ENCODE peak calls at places on chromosome 1, in five cellular contexts. S is GM12878, R is MM.1S, O is colonic mucosa, W is PC-3. I is an unnamed sample.

GRCh38 chr1:221159608-221160007 is 280.4 kb downstream of the HLX start:
- DNase-seq in S (no peak), W (no peak), R (no peak), O (no peak), I (no peak)

GRCh38 chr1:182166750-182167149 is 105.2 kb upstream of the ZNF648 start:
- DNase-seq in O (no peak), W (no peak), S (no peak), R (no peak), I (no peak)

GRCh38 chr1:110086959-110087358 is 16.5 kb upstream of the ALX3 start:
- DNase-seq in W (no peak), S (no peak), O (no peak), R (no peak), I (no peak)

GRCh38 chr1:234672349-234673135 is 62.6 kb upstream of the IRF2BP2 start:
- DNase-seq in O (no peak), S (no peak), W (no peak), R (no peak), I (no peak)

GRCh38 chr1:116908821-116909510 is 750 bp upstream of the PTGFRN start:
- DNase-seq in S (no peak), O (no peak), R (no peak), W (no peak), I (no peak)

GRCh38 chr1:43256675-43257570 is 12.9 kb upstream of the TMEM125 start:
- DNase-seq in S (no peak), W (no peak), O (peak; percentile 86), R (no peak), I (no peak)

GRCh38 chr1:23896491-23896890 is 16.7 kb downstream of the CNR2 start:
- DNase-seq in O (no peak), R (no peak), W (no peak), S (no peak), I (peak; percentile 52)

GRCh38 chr1:15433471-15433870 is 4.8 kb upstream of the CTRC start:
- DNase-seq in O (no peak), W (no peak), S (no peak), R (no peak), I (no peak)

GRCh38 chr1:44029911-44030605 is 1.2 kb downstream of the SLC6A9 start:
- DNase-seq in S (peak; percentile 45), O (peak; percentile 96), W (peak; percentile 92), R (peak; percentile 95), I (peak; percentile 89)

DNA sequence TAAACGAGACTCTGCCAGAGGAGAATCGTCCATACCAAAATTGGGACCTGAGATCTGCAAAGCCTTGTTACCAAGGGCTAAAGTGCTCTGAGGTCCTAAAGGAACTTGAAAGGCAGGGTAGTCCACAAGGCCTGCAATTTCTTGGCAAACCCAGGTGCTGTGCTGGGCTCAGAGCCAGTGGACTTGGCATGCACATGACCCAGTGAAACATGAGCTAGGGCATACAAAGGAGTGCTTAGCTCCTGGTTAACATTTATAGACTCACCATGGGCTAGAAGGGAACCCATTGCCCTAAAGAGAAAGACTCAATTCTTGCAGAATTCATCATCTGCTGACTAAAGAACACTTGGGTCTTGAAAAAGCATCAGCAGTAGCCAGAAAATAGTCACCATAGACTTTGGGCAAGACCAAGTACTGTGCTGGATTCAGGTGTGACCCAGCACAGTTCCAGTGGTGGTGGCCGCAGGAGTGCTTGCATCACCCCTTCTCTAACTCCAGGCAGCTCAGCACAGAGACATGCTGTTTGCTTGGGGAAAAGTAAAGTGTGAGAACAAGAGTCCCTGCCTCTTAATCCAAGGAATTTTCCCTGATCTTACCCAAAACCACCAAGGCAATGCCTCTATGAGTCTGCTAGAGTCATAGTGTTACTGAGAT is 1069.4 kb upstream of the ADGRL2 start:
- DNase-seq in O (no peak), R (no peak), W (peak; percentile 61), S (no peak), I (no peak)
- H3K9me3 ChIP-seq in O (no peaks in the 10 kb centered on the region), R (no peaks in the 10 kb centered on the region), W (no peaks in the 10 kb centered on the region), S (no peaks in the 10 kb centered on the region), I (no peaks in the 10 kb centered on the region)

DNA sequence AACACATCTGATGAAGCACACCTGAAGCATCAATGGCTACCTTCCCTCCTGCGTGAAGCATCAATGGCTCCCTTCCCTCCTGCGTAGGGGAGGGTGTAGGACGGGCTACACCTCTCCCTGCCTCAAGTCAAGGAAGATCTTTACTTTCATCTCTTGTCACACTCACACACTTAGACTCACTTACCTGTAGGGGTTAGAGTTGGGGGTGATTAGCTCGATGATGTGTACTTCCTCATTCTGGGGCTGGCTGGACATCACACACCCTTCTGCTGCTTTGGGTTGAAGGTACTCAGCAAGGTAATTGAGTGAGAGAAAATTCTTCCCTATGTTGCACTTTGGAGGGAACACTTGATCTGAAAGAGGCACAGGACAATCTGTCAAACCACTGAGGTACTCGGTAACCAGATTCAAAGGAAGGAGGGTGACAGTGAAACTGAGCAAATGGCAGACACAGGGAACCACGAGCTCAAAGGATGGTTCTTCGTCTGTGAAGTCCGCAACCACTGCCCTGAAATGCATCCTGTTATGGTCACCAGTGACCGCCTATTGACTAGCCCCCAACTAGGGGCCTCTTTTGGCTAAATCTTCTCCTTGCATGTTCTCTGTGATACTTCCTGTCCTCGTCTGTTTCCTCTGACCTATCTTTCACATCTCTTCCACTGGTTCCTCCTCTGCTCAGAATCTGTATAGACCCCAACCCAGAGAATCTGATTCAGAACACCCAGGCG is 156.2 kb downstream of the TGFBR3 start:
- DNase-seq in R (no peak), O (no peak), W (no peak), S (no peak), I (no peak)
- H3K27ac ChIP-seq in R (no peak overlapping the region), O (no peak overlapping the region), W (no peak overlapping the region), S (no peak overlapping the region), I (no peak overlapping the region)

GRCh38 chr1:92485374-92486250 is 1.1 kb downstream of the GFI1 start:
- DNase-seq in W (no peak), S (no peak), O (peak; percentile 70), R (peak; percentile 96), I (peak; percentile 93)

GRCh38 chr1:92483442-92484170 is 3.1 kb downstream of the GFI1 start:
- DNase-seq in W (peak; percentile 23), R (peak; percentile 78), S (no peak), O (peak; percentile 50), I (peak; percentile 91)

GRCh38 chr1:92482665-92483441 is 3.9 kb downstream of the GFI1 start:
- DNase-seq in W (no peak), S (no peak), R (peak; percentile 49), O (peak; percentile 27), I (peak; percentile 62)

GRCh38 chr1:92484472-92485373 is 2.0 kb downstream of the GFI1 start:
- DNase-seq in R (peak; percentile 77), S (no peak), O (peak; percentile 47), W (peak; percentile 22), I (peak; percentile 90)

DNA sequence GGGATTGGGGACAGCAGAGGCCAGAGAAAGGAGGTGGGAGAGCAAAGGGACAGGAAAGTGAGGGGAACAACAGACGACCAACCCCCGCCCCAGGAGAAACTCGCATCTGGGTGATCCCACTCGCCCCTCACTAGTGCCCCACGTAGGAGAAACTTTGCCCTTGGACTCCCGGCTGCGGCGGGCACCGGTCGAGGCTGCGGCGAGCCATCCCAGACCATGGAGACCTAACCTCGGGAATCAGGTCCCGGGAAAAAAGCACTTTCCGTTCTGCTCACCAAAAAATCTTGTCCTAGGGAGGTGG is 2.6 kb downstream of the GFI1 start:
- DNase-seq in W (no peak), O (no peak), R (no peak), S (no peak), I (no peak)
- H3K9ac ChIP-seq in W (no peak overlapping the region), O (peak overlapping the region; percentile 69), R (peak overlapping the region; percentile 96), S (peak overlapping the region; percentile 25), I (peak overlapping the region; percentile 98)

DNA sequence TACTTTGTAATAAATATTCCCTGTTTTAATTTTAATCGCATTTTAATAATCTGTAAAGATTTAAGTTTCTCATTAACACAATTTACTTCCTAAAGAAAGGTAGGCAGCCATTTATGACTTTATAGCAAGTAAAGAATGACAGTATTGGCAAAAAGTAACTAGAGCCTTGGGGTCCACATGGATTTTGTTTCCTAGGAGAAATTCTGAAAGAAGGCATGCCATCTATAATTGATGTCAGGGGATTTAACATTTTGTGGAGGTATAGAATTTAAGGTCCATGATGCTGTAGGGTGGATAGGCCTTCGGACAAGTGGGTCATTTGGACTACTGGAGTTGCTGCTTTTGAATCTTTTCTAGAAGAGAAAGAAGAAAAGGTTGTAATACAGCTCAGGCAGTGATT is at the start of gene OR2M4:
- DNase-seq in W (no peak), S (no peak), R (no peak), O (no peak), I (no peak)
- H3K9me3 ChIP-seq in W (peaks cover 10% of the 10 kb centered on the region), S (no peaks in the 10 kb centered on the region), R (no peaks in the 10 kb centered on the region), O (no peaks in the 10 kb centered on the region), I (no peaks in the 10 kb centered on the region)

GRCh38 chr1:32981003-32981909 is 16.6 kb upstream of the RNF19B start:
- DNase-seq in O (peak; percentile 77), R (peak; percentile 90), S (peak; percentile 92), W (peak; percentile 96), I (no peak)

GRCh38 chr1:32980080-32980479 is 15.5 kb upstream of the RNF19B start:
- DNase-seq in R (no peak), W (no peak), S (no peak), O (no peak), I (no peak)

GRCh38 chr1:32972814-32973428 is 8.3 kb upstream of the RNF19B start:
- DNase-seq in R (no peak), O (peak; percentile 69), W (peak; percentile 67), S (no peak), I (no peak)

GRCh38 chr1:32978854-32979253 is 14.2 kb upstream of the RNF19B start:
- DNase-seq in W (no peak), O (no peak), R (no peak), S (no peak), I (no peak)

GRCh38 chr1:32977546-32978087 is 13.0 kb upstream of the RNF19B start:
- DNase-seq in W (no peak), O (no peak), R (no peak), S (no peak), I (no peak)
- H3K27ac ChIP-seq in W (no peak overlapping the region), O (no peak overlapping the region), R (no peak overlapping the region), S (no peak overlapping the region), I (no peak overlapping the region)

GRCh38 chr1:212108187-212108586 is 72.6 kb downstream of the DTL start:
- DNase-seq in W (no peak), S (no peak), R (no peak), O (no peak), I (no peak)
- H3K9ac ChIP-seq in W (no peak overlapping the region), S (no peak overlapping the region), R (no peak overlapping the region), O (no peak overlapping the region), I (no peak overlapping the region)

I was measured in DND-41.